ENCODE peak calls at places on chromosomes 6 and 20, in four cellular contexts. N, R, B and L are unnamed samples.

GRCh38 chr20:5990946-5991345 is 40.5 kb downstream of the MCM8 start:
- DNase-seq in B (no peak), R (no peak), N (no peak), L (no peak)

GRCh38 chr20:31608256-31608980 is 3.3 kb downstream of the ID1 start:
- DNase-seq in B (peak), R (peak), N (peak), L (peak)

GRCh38 chr6:31402324-31403282 is 792 bp upstream of the MICA start:
- DNase-seq in B (no peak), R (no peak), N (peak), L (no peak)

GRCh38 chr6:123804771-123805540 is 1.3 kb downstream of the NKAIN2 start:
- DNase-seq in R (no peak), B (no peak), N (no peak), L (no peak)

GRCh38 chr20:51159303-51159702 is 136.4 kb upstream of the KCNG1 start:
- DNase-seq in R (no peak), N (no peak), B (no peak), L (no peak)

GRCh38 chr20:33653900-33654596 is 8.1 kb upstream of the C20orf144 start:
- DNase-seq in B (peak), N (no peak), R (no peak), L (no peak)

GRCh38 chr20:25195962-25196700 is 619 bp downstream of the ENTPD6 start:
- DNase-seq in R (no peak), N (no peak), B (no peak), L (peak)

GRCh38 chr20:23637282-23638221 is at the start of gene CST3:
- DNase-seq in N (peak), B (peak), R (peak), L (peak)

GRCh38 chr6:167770291-167770955 is 56.3 kb upstream of the AFDN start:
- DNase-seq in R (no peak), N (no peak), B (peak), L (no peak)

GRCh38 chr20:2387180-2387577 is 6.5 kb downstream of the TGM6 start:
- DNase-seq in N (no peak), R (peak), B (no peak), L (peak)

GRCh38 chr6:151374024-151374423 is 17.3 kb downstream of the ZBTB2 start:
- DNase-seq in R (peak), N (no peak), B (no peak), L (no peak)

GRCh38 chr20:4227085-4227821 is 211.9 kb upstream of the RNF24 start:
- DNase-seq in B (no peak), R (peak), N (no peak), L (peak)

GRCh38 chr6:89952696-89953095 is 58.4 kb downstream of the GJA10 start:
- DNase-seq in B (no peak), N (no peak), R (peak), L (no peak)

GRCh38 chr6:139020689-139021088 is 7.9 kb upstream of the ABRACL start:
- DNase-seq in R (no peak), N (no peak), B (no peak), L (no peak)

GRCh38 chr6:129276986-129277385 is 394.0 kb downstream of the LAMA2 start:
- DNase-seq in R (no peak), B (no peak), N (no peak), L (no peak)

GRCh38 chr6:79668381-79668780 is 37.3 kb downstream of the SH3BGRL2 start:
- DNase-seq in R (no peak), N (no peak), B (no peak), L (no peak)

DNA sequence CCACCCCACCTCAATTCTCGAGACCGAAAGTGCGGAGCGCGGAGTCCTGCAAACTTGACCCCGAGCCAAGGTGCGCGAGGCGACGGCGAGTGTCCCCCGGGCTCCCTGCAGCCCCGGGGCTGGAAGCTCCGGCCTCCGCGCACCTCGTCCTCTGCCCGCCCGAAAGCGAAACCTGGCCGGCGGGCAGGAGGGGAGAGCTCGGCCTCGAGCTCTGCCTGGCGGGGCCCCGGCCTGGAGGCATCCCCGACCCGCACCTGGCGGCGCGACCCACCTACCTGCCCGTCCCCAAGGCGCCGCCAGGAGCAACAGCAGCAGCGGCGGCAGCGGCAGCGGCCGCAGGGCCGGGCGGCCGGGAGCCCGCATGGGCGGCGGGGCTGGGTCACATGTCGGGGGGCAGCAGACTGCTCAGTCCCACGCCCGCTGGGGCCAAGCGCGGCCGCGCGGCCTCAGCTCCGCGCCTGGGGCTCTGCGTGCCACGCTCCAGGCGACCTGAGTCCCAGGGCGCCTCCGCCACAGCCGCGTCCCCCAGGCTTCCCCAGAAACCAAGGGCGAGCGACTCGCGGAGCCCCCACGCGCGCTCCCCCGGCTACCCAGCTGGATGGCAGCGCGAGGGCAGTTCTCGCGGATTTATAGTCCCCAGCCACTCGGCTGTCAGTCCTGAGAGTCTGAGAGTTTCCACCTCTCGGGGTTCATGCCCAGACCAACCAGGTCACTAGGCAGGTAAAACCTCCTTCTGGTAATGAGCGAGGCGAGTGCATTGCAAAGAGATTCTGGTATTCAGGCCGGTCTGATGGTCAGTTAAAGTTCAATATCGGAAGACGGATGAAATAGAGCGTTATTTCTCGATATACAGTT is at the start of gene IL20RA:
- DNase-seq in B (peak), R (no peak), N (no peak), L (peak)
- TF ChIP-seq POLR2A in B (no peak), R (no peak), N (no peak), L (no peak)

DNA sequence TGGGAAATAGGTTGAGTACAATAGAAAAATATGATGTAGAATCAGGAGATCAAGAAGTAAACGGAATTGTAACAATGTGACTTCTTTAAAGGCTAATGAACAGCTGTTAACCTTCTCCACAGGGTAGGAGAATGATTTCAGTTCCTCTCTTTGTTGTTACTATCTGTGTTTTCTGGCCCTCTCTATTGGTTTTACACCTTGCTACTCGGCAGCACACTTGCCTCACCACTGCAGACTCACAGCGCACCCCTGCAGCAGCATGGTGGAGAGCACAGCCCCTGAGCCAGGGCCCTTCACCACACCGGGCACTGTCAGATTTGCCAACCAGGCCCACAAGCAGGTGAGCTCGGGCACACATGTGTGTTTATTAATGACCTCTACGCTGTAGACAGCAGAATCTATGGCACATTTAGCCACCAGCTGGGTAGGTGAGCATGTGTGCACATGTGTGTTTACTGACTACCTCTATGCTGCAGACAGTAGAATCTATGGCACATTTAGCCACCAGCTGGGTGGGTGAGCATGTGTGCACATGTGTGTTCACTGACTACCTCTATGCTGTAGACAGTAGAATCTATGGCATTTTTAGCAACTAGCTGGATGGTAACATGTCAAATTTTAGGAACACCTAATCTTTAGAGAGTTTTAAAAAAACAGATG is 16.8 kb downstream of the SFT2D1 start:
- DNase-seq in R (no peak), B (peak), N (no peak), L (no peak)
- TF ChIP-seq POLR2A in R (no peak), B (no peak), N (no peak), L (no peak)

DNA sequence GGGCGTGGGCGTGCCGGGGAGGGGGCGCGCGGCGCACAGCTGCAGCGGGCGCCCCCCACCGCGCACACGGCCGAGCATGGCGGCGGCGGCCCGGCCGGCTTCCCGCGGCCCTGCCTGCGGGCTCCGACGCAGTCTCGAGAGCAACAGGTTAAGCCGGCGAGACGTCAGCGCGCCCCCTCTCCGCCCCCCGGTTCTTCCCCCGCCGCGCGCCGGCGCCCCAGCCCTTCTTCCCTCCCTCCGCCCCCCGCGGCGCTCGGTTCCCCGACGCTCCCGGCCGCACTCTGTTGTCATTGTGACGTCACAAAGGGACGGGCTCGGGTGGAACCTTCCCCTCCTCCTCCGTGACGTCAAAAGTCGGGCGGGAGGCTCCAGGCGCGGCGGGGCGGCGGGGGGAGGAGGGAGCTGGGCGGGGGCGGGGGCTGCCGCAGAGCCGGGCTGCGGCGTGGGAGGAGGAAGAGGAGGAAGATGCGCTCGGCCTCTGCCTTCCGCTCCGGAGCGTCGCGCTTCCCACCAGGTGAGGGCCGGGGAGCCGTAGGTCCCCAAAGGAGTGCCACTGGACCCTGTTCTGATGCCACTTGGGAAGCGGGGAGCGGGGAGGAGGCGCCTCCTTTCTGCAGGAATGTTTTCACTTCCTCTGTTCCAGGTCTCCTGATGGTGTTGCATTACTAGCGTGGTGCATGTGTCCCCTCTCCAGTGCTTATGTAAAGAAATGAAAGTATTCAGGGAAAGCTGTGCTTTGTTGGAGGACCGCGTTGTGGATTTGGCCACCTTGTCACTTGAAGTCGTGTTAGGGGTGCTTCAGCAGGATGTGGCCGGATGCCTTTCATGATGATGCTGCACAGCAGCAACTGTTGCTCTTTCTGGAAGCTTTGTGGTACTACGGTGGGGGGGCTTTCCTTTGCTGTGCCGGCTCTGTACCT is 2.8 kb downstream of the JARID2 start:
- DNase-seq in R (peak), N (peak), B (peak), L (peak)
- TF ChIP-seq POLR2A in R (no peak), N (no peak), B (peak), L (peak)

DNA sequence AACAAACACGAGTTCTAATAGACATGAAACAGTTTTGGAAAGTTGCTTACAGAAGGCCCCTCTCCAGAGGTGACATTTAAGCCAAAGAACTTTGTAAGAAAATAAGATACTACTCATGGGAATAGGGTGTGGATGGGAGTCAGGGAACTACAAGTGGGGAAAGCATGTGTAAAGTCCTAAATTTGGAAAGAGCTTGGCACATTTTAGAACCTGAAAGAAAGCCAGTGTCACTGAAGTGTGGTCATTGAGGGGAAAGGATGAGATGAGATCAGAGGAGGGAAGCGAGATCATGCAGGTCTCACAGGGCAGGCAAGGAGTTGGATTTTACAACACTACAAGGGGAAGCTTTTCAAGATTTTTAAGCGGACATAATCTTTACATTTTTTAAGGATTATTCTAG is 38.0 kb downstream of the VGLL2 start:
- DNase-seq in N (no peak), R (no peak), B (no peak), L (no peak)
- TF ChIP-seq POLR2A in N (no peak), R (no peak), B (no peak), L (no peak)

GRCh38 chr20:17614812-17615644 is 45.2 kb downstream of the DSTN start:
- DNase-seq in B (peak), R (peak), N (peak), L (no peak)

GRCh38 chr20:17615645-17616479 is 46.0 kb downstream of the DSTN start:
- DNase-seq in R (peak), B (peak), N (no peak), L (no peak)

GRCh38 chr20:17612975-17613327 is 43.1 kb downstream of the DSTN start:
- DNase-seq in B (no peak), N (peak), R (no peak), L (no peak)

GRCh38 chr20:17613328-17614175 is 43.7 kb downstream of the DSTN start:
- DNase-seq in N (peak), B (no peak), R (no peak), L (no peak)

DNA sequence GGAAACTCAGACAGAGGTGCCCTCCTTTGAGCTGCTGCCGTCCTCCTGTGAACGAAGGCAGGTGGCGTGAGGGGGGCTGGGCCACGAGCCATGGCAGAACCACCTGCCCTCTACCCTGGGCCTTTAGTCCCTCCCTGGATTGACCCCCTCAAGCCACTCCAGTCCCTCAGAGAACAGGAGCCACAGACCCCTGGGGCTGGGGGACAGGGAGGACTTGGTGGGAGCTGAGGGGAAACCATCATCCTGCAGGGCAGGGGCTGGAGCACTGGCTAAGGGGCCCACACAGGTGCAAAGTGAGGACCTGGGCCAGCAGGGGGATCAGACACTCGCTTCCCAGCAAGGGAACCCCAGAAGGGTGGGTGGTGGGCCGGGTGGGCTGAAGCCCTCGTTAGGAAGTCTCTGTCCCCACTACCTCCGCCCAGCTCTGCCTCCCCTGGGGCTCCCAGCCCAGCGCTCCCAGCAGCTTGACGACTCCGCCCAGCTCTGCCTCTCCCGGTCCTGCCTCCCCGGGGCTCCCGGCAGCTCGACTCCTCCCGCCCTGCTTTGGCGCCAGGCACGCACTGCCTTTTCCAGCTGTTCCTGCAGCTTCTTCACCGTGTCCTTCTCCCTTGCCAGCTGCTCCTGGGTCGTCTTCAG is 44.4 kb downstream of the DSTN start:
- DNase-seq in N (peak), B (peak), R (no peak), L (no peak)
- TF ChIP-seq POLR2A in N (no peak), B (no peak), R (no peak), L (no peak)

GRCh38 chr6:144186817-144187625 is 36.7 kb downstream of the STX11 start:
- DNase-seq in R (no peak), B (no peak), N (no peak), L (no peak)
- TF ChIP-seq POLR2A in R (no peak), B (no peak), N (no peak), L (no peak)

GRCh38 chr6:36713846-36714245 is 16.2 kb downstream of the RAB44 start:
- DNase-seq in R (no peak), N (no peak), B (peak), L (no peak)
- TF ChIP-seq POLR2A in R (no peak), N (no peak), B (no peak), L (no peak)

GRCh38 chr6:56023829-56024228 is 148.4 kb upstream of the BMP5 start:
- DNase-seq in B (no peak), R (no peak), N (no peak), L (no peak)

GRCh38 chr6:56026461-56027180 is 151.2 kb upstream of the BMP5 start:
- DNase-seq in N (no peak), B (no peak), R (no peak), L (no peak)

GRCh38 chr6:56024931-56025330 is 149.5 kb upstream of the BMP5 start:
- DNase-seq in N (no peak), B (no peak), R (no peak), L (no peak)

GRCh38 chr6:56022678-56023077 is 147.3 kb upstream of the BMP5 start:
- DNase-seq in R (no peak), N (no peak), B (no peak), L (no peak)

DNA sequence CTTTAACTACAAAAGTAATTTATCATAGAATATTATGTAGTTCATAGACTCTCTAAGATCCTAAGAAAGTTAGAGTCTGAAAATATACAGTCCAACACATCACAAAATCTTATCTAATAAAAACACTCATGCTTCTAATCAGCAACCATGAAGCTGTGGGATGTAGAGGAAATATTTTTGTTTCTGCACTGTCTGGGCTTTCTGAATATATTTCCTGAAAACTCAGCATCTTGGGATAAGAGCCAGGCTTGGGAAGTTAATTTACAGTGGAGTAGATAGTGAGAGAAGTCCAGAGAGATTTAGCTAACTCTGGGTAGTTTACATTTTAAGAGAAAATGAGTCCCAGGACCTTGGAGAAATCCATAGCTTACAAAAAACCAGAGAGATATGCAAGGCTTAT is 150.4 kb upstream of the BMP5 start:
- DNase-seq in R (no peak), B (no peak), N (no peak), L (no peak)
- TF ChIP-seq POLR2A in R (no peak), B (no peak), N (no peak), L (no peak)

GRCh38 chr20:17964073-17964472 is 4.5 kb downstream of the SNX5 start:
- DNase-seq in B (no peak), R (no peak), N (no peak), L (no peak)

GRCh38 chr20:17964632-17965031 is 4.0 kb downstream of the SNX5 start:
- DNase-seq in N (no peak), B (no peak), R (no peak), L (no peak)

GRCh38 chr20:17961600-17961965 is 7.0 kb downstream of the SNX5 start:
- DNase-seq in R (no peak), N (no peak), B (no peak), L (no peak)

GRCh38 chr20:17965042-17965697 is 3.4 kb downstream of the SNX5 start:
- DNase-seq in N (no peak), R (peak), B (peak), L (peak)

DNA sequence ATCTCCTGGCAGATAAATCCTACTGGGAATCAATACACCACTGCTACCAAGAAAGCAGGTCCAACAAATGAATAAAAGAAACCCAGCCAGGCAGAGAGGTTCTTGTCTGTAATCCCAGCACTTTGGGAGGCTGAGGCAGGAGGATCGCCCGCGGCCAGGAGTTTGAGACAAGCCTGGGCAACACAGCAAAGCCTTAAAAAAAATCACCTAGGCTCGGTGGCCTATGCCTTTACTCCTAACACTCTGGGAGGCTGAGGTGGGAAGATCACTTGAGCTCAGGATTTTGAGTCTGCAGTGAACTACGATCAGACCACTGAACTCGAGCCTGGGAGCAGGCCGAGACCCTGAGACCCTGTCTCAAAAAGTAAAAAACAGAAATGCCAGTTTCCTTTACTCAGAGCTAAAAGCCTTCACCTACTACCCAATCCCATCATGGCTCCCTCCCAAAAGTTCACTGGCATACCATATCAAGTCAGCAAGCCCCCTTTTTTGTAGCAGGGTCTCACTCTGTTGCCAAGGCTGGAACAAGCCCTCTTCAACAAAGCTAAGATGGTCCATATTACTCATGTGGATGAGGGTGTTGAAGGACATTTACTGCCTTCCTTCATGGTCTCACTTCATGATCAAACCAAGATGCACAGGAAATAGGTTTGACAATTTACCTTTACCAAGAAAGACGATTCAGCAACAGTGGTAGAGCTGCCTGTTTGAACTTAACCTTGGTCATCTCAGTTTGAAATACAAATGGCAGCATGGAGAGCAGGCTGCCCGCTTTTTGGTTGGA is 5.3 kb downstream of the SNX5 start:
- DNase-seq in N (no peak), B (no peak), R (no peak), L (no peak)
- TF ChIP-seq POLR2A in N (no peak), B (no peak), R (no peak), L (no peak)

GRCh38 chr6:160273760-160274159 is 15.1 kb upstream of the SLC22A2 start:
- DNase-seq in B (no peak), N (no peak), R (no peak), L (no peak)
- TF ChIP-seq POLR2A in B (no peak), N (no peak), R (no peak), L (no peak)